ENCODE peak calls at places on chromosomes 2 and 18, in five cellular contexts. Q is SJSA1; V is CD4-positive, alpha-beta T cell; R is CD8-positive, alpha-beta memory T cell; M is PC-9. J is an unnamed sample.
A peak's percentile ranks its signal among the peaks of the same experiment; 100 is the strongest.

GRCh38 chr2:15170068-15170775 is 390.9 kb downstream of the NBAS start:
- DNase-seq in R (no peak), M (peak; percentile 28), Q (no peak), V (no peak), J (no peak)

GRCh38 chr2:133841905-133842304 is 273.6 kb upstream of the NCKAP5 start:
- DNase-seq in R (no peak), M (no peak), V (no peak), Q (peak; percentile 96), J (peak; percentile 53)

GRCh38 chr2:43057026-43057741 is 169.2 kb downstream of the ZFP36L2 start:
- DNase-seq in Q (no peak), V (no peak), M (peak; percentile 71), R (no peak), J (no peak)

GRCh38 chr18:29285471-29285870 is 1108.5 kb upstream of the CDH2 start:
- DNase-seq in Q (no peak), R (no peak), M (no peak), V (no peak), J (no peak)

GRCh38 chr2:21261591-21261990 is 137.8 kb downstream of the TDRD15 start:
- DNase-seq in M (no peak), R (no peak), Q (no peak), V (no peak), J (no peak)

GRCh38 chr2:232348936-232349335 is 29.6 kb upstream of the ALPP start:
- DNase-seq in M (peak; percentile 62), Q (no peak), V (no peak), R (peak; percentile 39), J (no peak)

GRCh38 chr18:2538236-2538635 is 33.1 kb downstream of the METTL4 start:
- DNase-seq in V (no peak), Q (no peak), R (no peak), M (no peak), J (no peak)

GRCh38 chr2:187900023-187900422 is 345.8 kb upstream of the TFPI start:
- DNase-seq in M (no peak), V (no peak), R (no peak), Q (no peak), J (no peak)

GRCh38 chr2:237102428-237102827 is 16.7 kb downstream of the COPS8 start:
- DNase-seq in V (no peak), R (no peak), M (no peak), Q (no peak), J (no peak)

GRCh38 chr2:144659731-144660275 is 139.9 kb upstream of the ZEB2 start:
- DNase-seq in V (peak; percentile 27), M (peak; percentile 72), R (peak; percentile 84), Q (peak; percentile 85), J (peak; percentile 98)

GRCh38 chr2:113328043-113328442 is 49.3 kb upstream of the PAX8 start:
- DNase-seq in R (no peak), V (no peak), Q (no peak), M (no peak), J (no peak)

GRCh38 chr2:113324684-113325160 is 46.0 kb upstream of the PAX8 start:
- DNase-seq in M (peak; percentile 67), V (peak; percentile 29), Q (peak; percentile 62), R (no peak), J (no peak)
- H3K27ac ChIP-seq in M (peak overlapping the region; percentile 10), V (no peak overlapping the region), Q (peak overlapping the region; percentile 53), R (no peak overlapping the region), J (peak overlapping the region; percentile 69)

GRCh38 chr2:119432882-119433522 is 1.3 kb downstream of the TMEM37 start:
- DNase-seq in M (no peak), R (no peak), Q (no peak), V (no peak), J (no peak)

GRCh38 chr2:119435148-119435952 is 3.7 kb downstream of the TMEM37 start:
- DNase-seq in R (no peak), M (no peak), V (no peak), Q (no peak), J (no peak)

GRCh38 chr2:119434664-119435063 is 3.0 kb downstream of the TMEM37 start:
- DNase-seq in V (no peak), M (no peak), R (no peak), Q (no peak), J (no peak)

GRCh38 chr2:119431976-119432881 is 575 bp downstream of the TMEM37 start:
- DNase-seq in Q (peak; percentile 21), M (peak; percentile 18), V (no peak), R (no peak), J (no peak)

GRCh38 chr2:119433636-119434327 is 2.1 kb downstream of the TMEM37 start:
- DNase-seq in V (no peak), Q (no peak), M (no peak), R (no peak), J (no peak)
- H3K27ac ChIP-seq in V (no peak overlapping the region), Q (no peak overlapping the region), M (no peak overlapping the region), R (no peak overlapping the region), J (no peak overlapping the region)

GRCh38 chr2:27243391-27244130 is 19.3 kb downstream of the SLC30A3 start:
- DNase-seq in M (no peak), V (no peak), Q (no peak), R (no peak), J (no peak)
- H3K27ac ChIP-seq in M (no peak overlapping the region), V (no peak overlapping the region), Q (no peak overlapping the region), R (no peak overlapping the region), J (no peak overlapping the region)

DNA sequence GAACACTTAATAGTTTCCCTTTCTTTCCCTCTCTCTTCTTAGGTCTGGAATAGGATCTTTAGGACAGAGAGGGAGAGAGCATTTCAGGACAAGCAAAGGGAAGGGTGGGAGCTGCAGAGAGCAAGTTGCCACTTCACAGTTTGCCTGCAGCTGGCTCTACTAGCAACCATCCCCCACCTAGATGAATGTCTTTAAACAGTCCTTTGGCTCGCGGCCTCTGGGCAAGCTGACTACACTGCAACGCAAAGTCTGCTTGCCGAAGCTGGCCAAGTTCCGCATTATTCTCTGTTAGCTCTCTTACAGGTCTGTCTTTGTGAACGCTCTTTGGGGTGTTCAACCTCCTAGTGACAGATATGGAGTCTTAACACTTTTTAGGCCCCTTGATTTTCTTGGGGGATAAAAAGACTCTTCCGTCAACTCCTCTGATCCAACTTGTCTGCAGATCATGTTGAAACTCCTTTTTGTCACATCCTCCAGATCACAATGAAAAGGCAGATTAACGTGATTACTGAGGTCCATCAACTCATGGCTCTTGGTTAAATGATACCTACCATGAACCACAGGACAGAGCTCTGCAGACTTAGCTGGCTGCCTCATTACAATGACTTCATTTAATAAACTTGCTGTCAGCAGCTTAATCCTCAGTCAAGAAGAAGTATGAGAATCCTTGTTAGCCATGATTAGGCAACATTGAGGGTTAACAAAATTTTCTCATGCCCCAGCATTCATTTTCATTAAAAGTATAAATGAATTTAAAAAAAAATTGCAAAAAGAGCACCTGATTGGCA is 74.6 kb downstream of the SLC4A3 start:
- DNase-seq in R (no peak), M (no peak), V (no peak), Q (no peak), J (no peak)
- H3K27ac ChIP-seq in R (no peak overlapping the region), M (no peak overlapping the region), V (no peak overlapping the region), Q (no peak overlapping the region), J (peak overlapping the region; percentile 69)

DNA sequence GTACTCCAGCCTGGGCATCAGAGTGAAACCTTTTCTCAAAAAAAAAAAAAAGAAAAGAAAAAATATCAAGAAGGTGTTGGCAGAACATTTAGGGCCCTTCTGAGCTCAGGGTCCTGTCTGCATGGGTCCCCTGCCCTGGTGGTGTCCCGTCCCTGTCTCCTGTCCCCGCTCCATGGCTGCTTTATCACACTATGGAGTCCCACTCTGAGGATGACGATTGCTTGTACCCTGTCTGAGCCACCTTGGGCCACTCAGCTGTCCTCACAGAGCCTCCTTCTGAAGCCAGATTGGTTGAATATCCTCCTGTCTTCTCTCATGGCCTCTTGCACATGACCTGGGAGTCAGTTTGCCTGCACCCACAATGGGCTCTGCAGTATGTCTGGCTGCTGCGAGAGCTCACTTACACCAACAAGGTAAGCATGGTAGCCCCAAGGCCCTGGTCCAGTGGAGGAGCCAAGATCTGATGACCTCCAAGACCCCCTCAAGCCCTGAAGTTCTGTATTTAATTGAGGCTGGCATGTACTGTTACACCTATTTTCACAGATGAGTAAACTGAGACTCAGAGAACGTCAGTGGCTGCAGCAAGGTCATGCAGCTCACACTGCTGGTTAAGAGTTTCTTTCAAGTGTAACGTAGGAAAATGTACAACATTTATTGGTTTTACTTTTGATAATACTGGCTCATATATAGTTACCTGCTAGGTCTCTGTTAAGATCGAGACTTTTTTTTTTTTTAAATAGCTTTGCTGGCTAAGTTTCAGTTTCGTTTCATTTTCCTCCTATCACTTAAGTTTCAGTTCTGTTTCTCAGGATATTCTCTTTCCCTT is 16.9 kb upstream of the ZCCHC2 start:
- DNase-seq in V (peak; percentile 32), Q (peak; percentile 20), R (no peak), M (no peak), J (no peak)
- H3K27ac ChIP-seq in V (peak overlapping the region; percentile 51), Q (no peak overlapping the region), R (peak overlapping the region; percentile 25), M (peak overlapping the region; percentile 17), J (no peak overlapping the region)

GRCh38 chr18:9429662-9429993 is 45.7 kb upstream of the RALBP1 start:
- DNase-seq in Q (peak; percentile 60), V (no peak), R (no peak), M (no peak), J (no peak)
- H3K27ac ChIP-seq in Q (peak overlapping the region; percentile 26), V (no peak overlapping the region), R (no peak overlapping the region), M (no peak overlapping the region), J (peak overlapping the region; percentile 73)

DNA sequence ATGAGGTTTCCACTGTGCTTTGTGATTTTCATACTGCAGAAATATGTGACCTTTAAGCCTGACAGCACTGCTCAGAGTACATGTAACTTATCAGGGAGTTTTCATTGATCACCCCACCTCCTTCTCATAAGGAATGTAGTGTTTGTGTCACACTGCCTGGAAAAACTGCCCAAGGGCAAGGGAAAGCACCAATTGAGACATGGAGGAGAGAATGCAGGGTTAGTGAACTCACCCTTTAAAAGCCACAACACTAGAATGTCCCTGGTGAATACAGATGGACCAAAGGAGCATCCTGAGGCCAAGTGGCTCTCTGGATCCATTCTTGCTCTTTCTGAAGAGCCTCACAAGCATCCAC is 147.2 kb upstream of the SPATS2L start:
- DNase-seq in Q (no peak), R (no peak), V (no peak), M (no peak), J (no peak)
- H3K27ac ChIP-seq in Q (no peak overlapping the region), R (no peak overlapping the region), V (no peak overlapping the region), M (no peak overlapping the region), J (no peak overlapping the region)

GRCh38 chr2:217954971-217955740 is 47.6 kb downstream of the TNS1 start:
- DNase-seq in R (no peak), V (no peak), M (no peak), Q (no peak), J (no peak)
- H3K27ac ChIP-seq in R (no peak overlapping the region), V (no peak overlapping the region), M (no peak overlapping the region), Q (no peak overlapping the region), J (no peak overlapping the region)

DNA sequence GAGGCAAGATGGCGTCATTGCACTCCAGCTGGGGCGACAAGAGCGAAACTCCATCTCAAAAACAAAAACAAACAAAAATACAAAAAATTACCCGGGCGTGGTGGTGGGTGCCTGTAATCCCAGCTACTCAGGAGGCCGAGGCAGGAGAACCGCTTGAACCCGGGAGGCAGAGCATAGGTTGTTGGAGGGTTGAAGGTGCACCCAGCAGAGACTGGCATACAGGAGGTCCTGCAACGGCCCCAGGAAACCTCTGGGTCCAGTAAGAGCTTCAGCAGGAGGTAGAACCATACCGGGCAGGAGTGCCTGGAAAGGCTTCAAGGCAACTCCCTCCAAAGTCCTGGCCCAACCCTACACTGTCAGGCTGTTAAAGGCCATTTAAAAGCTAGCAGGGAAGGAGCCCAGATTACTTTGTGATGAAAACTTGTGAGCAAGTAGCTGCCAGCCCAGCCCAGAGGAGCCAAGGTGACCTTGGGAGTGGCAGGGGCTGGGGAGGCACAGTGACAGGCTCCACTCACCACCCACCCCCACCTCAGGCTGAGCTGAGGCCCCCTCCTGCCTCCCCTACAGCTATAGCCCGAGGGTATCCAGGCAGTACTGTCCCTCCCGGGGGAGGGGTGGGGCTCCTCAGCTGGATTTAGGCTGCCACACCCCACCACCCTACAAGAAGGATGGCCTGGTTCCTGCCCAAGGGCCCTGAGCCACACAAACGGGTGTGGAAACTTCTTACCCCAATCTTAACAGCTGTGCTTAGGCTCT is 28.1 kb downstream of the TFCP2L1 start:
- DNase-seq in Q (no peak), M (no peak), V (no peak), R (no peak), J (no peak)
- H3K27ac ChIP-seq in Q (no peak overlapping the region), M (no peak overlapping the region), V (no peak overlapping the region), R (no peak overlapping the region), J (no peak overlapping the region)